ENCODE peak calls at places on chromosomes 12 and 14, in eight cellular contexts. S is IMR-90, D is brain microvascular endothelial cell, R is AG04449, Z is Peyer's patch, Y is fibroblast of lung, L is left lung, O is fibroblast of mammary gland. J is an unnamed sample.

GRCh38 chr12:94379479-94380113 is 80.1 kb downstream of the CEP83 start:
- DNase-seq in D (no peak), O (no peak), Z (no peak), S (peak), L (no peak), Y (peak), R (no peak), J (no peak)

GRCh38 chr12:38745601-38746000 is 159.8 kb downstream of the CPNE8 start:
- DNase-seq in R (no peak), Z (no peak), L (no peak), O (no peak), D (no peak), Y (no peak), S (no peak), J (no peak)

GRCh38 chr14:52950410-52950897 is 396 bp downstream of the FERMT2 start:
- DNase-seq in Y (no peak), R (no peak), D (peak), S (peak), L (peak), Z (peak), O (peak), J (no peak)

GRCh38 chr14:73364559-73364958 is 93.8 kb downstream of the NUMB start:
- DNase-seq in Z (no peak), L (no peak), S (no peak), O (no peak), D (no peak), R (no peak), Y (no peak), J (no peak)

GRCh38 chr12:3218150-3218845 is 141.1 kb downstream of the TSPAN9 start:
- DNase-seq in Z (no peak), O (peak), L (peak), S (peak), Y (peak), R (no peak), D (peak), J (peak)

GRCh38 chr14:75279153-75279738 is 618 bp downstream of the FOS start:
- DNase-seq in D (peak), L (peak), S (peak), R (no peak), Y (peak), Z (peak), O (peak), J (no peak)

GRCh38 chr12:94175763-94176660 is 27.6 kb downstream of the PLXNC1 start:
- DNase-seq in O (peak), D (no peak), L (no peak), R (no peak), Z (no peak), S (peak), Y (peak), J (no peak)

GRCh38 chr12:52156757-52157565 is 34.9 kb downstream of the KRT80 start:
- DNase-seq in S (peak), D (no peak), R (no peak), O (peak), Y (no peak), Z (peak), L (peak), J (no peak)

GRCh38 chr14:33406766-33407165 is 468.1 kb downstream of the NPAS3 start:
- DNase-seq in D (no peak), O (no peak), S (no peak), Z (no peak), R (no peak), Y (no peak), L (no peak), J (no peak)

GRCh38 chr12:127966331-127966730 is 300.6 kb upstream of the TMEM132C start:
- DNase-seq in O (no peak), L (no peak), S (no peak), D (no peak), Z (no peak), Y (no peak), R (no peak), J (no peak)

GRCh38 chr12:92486443-92487137 is 216.2 kb upstream of the PLEKHG7 start:
- DNase-seq in D (no peak), L (no peak), R (no peak), S (peak), Y (no peak), Z (no peak), O (no peak), J (no peak)

GRCh38 chr12:77108707-77109106 is 43.3 kb upstream of the E2F7 start:
- DNase-seq in D (no peak), Y (no peak), R (no peak), Z (no peak), L (no peak), O (no peak), S (no peak), J (no peak)

GRCh38 chr12:98532687-98533304 is 17.4 kb downstream of the TMPO start:
- DNase-seq in D (peak), Y (peak), S (peak), Z (no peak), L (no peak), R (no peak), O (peak), J (no peak)

GRCh38 chr12:1809606-1810140 is 10.7 kb upstream of the LRTM2 start:
- DNase-seq in Z (no peak), D (no peak), O (no peak), L (peak), Y (no peak), S (no peak), R (no peak), J (no peak)

GRCh38 chr12:20527396-20528154 is 159.2 kb downstream of the PDE3A start:
- DNase-seq in L (no peak), O (peak), Y (peak), S (peak), D (peak), Z (no peak), R (no peak), J (no peak)

GRCh38 chr12:55698965-55699364 is 8.7 kb downstream of the ITGA7 start:
- DNase-seq in Y (no peak), S (no peak), O (no peak), R (no peak), L (no peak), D (no peak), Z (no peak), J (no peak)

GRCh38 chr12:25690996-25691864 is 138.1 kb upstream of the LMNTD1 start:
- DNase-seq in O (no peak), D (no peak), L (no peak), Z (no peak), Y (no peak), S (no peak), R (no peak), J (no peak)

GRCh38 chr12:132570635-132571034 is 39.7 kb downstream of the LRCOL1 start:
- DNase-seq in O (no peak), S (no peak), D (no peak), R (no peak), L (no peak), Y (no peak), Z (no peak), J (no peak)

GRCh38 chr12:50079771-50080170 is 5.4 kb upstream of the SMARCD1 start:
- DNase-seq in R (no peak), Z (no peak), O (no peak), D (no peak), S (no peak), L (no peak), Y (no peak), J (no peak)

GRCh38 chr12:56315256-56315625 is 547 bp downstream of the CNPY2 start:
- DNase-seq in D (peak), O (no peak), Z (peak), S (no peak), L (no peak), R (no peak), Y (peak), J (no peak)

GRCh38 chr12:31947971-31948370 is 11.2 kb upstream of the RESF1 start:
- DNase-seq in R (no peak), O (no peak), L (no peak), S (no peak), D (peak), Y (no peak), Z (no peak), J (no peak)

GRCh38 chr12:124767075-124767821 is 96.4 kb downstream of the SCARB1 start:
- DNase-seq in D (peak), S (peak), O (peak), L (peak), Z (peak), Y (peak), R (no peak), J (no peak)

GRCh38 chr12:121986494-121987245 is 35.0 kb upstream of the BCL7A start:
- DNase-seq in R (no peak), O (no peak), S (no peak), Y (no peak), Z (no peak), D (no peak), L (no peak), J (no peak)

GRCh38 chr12:98399532-98399931 is 115.9 kb upstream of the TMPO start:
- DNase-seq in O (peak), L (no peak), S (peak), Z (no peak), R (no peak), D (peak), Y (peak), J (no peak)

GRCh38 chr14:65631040-65631439 is 218.5 kb downstream of the FUT8 start:
- DNase-seq in S (no peak), D (no peak), Y (no peak), R (no peak), Z (no peak), O (no peak), L (no peak), J (no peak)

GRCh38 chr12:103456006-103456405 is 39.8 kb downstream of the C12orf42 start:
- DNase-seq in D (no peak), S (no peak), R (no peak), L (no peak), Y (no peak), O (no peak), Z (no peak), J (no peak)

GRCh38 chr14:72443991-72444431 is 449.9 kb downstream of the DPF3 start:
- DNase-seq in L (no peak), D (no peak), R (no peak), Z (no peak), S (no peak), O (no peak), Y (peak), J (no peak)

GRCh38 chr12:122243965-122244364 is 18.1 kb upstream of the DIABLO start:
- DNase-seq in S (no peak), Y (no peak), Z (no peak), L (no peak), R (no peak), D (no peak), O (no peak), J (no peak)

GRCh38 chr12:116933101-116933500 is 22.4 kb downstream of the FBXW8 start:
- DNase-seq in Y (peak), D (no peak), Z (no peak), L (no peak), R (no peak), O (no peak), S (peak), J (no peak)

GRCh38 chr14:23345987-23346692 is 6.5 kb downstream of the SLC22A17 start:
- DNase-seq in O (no peak), Y (no peak), D (no peak), R (no peak), Z (no peak), S (no peak), L (no peak), J (no peak)

GRCh38 chr14:22839159-22839779 is 2.9 kb downstream of the MMP14 start:
- DNase-seq in L (no peak), R (no peak), S (peak), O (peak), Y (no peak), Z (peak), D (no peak), J (no peak)

GRCh38 chr14:55514819-55515470 is 65.1 kb upstream of the KTN1 start:
- DNase-seq in R (peak), Z (no peak), L (no peak), O (peak), D (peak), S (peak), Y (peak), J (peak)

GRCh38 chr14:91968280-91968679 is 20.8 kb upstream of the FBLN5 start:
- DNase-seq in O (no peak), Z (no peak), Y (no peak), L (no peak), D (no peak), S (no peak), R (no peak), J (no peak)
- TF ChIP-seq CTCF in O (no peak), Z (no peak), Y (no peak), L (no peak), D (no peak), S (no peak), R (no peak), J (no peak)

DNA sequence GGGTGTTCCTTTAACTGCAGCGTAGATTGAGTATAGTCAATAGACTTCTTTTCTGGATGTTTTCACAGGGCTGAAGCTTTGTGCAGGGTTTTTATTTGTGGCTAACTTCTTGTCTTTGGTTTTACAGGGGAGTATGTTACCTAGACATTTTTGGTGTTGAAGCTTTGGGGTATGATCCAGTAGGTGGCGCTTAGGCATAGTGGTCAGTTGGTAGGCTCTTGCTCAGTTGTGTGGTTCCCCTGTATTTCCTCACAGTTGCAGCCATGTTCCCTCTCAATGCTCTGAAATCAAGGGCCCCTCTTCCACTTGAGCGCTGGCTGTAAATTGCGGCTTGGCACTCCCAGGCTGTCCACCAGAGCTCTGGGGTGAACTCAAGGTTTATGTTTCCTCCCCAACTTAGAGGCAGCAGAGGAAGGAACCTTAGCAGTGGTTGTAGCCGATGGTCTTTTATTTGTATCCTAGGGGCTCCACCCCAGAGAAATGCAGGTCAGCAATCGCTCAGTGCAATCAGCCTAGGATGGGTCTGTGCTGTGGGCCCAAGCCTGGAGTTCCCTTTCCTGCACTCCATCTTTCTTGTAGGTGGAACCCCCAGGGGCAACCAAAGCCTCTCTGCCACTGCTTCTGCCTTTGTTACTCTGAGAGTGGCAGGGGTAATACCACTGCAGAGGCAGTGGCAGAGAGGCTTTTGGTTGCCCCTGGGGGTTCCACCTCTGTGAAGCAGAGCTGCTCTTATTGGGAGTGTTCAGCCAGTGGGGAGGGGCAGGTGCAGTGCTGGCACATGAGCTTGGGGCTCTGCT is 55.1 kb downstream of the CMAS start:
- DNase-seq in Z (no peak), Y (peak), L (no peak), S (peak), R (peak), O (peak), D (peak), J (no peak)
- TF ChIP-seq CTCF in Z (no peak), Y (peak), L (peak), S (peak), R (peak), O (peak), D (peak), J (peak)

GRCh38 chr14:104292084-104292970 is 153.9 kb downstream of the KIF26A start:
- DNase-seq in Y (no peak), R (no peak), Z (peak), L (peak), D (no peak), S (no peak), O (no peak), J (no peak)

GRCh38 chr14:104294983-104295680 is 156.7 kb downstream of the KIF26A start:
- DNase-seq in L (peak), Y (no peak), S (no peak), Z (peak), R (no peak), O (no peak), D (no peak), J (no peak)

GRCh38 chr14:104294628-104294982 is 156.2 kb downstream of the KIF26A start:
- DNase-seq in S (no peak), D (no peak), L (peak), Y (no peak), R (no peak), Z (peak), O (no peak), J (no peak)

GRCh38 chr14:104293231-104293841 is 154.9 kb downstream of the KIF26A start:
- DNase-seq in S (no peak), D (no peak), O (no peak), Y (no peak), Z (peak), R (no peak), L (peak), J (no peak)

DNA sequence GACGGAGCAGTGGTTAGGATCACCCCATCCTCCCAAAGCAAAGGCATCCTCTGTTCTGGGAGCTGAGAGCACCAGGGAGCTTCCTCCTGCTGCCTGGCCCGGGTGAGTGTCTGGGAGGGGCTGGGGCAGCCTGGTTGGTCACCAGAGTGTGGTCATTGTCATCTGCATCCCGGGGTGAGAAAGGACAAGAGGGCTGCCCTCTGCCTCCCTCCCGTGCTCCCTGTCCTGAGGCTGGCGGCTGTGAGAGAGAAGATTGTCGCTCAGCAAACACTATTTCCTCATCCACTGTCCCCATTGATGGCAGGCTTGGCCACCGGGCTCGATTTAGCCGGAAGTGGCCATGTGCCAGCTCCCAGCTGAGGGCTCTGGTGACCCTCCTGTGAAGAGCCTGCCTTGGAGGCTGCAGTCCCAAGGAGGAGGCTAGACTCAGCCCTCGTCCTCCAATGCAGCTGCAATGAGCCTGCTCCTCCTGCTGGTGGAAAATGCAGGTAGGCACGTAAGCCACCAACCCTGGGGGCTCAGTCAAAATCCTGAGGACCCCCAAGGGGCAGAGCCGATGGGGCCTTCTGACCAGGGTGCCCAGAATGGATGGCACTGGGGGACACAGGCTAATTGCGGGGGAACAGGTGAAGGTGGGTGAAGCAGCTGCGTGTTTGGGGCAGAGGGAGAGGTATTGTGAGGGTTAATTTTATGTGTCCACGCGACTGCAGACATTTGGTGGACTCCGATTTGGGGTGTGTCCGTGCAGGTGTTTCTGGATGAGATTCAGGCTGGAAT is 155.7 kb downstream of the KIF26A start:
- DNase-seq in O (no peak), D (no peak), L (peak), R (no peak), S (no peak), Z (peak), Y (no peak), J (no peak)
- TF ChIP-seq CTCF in O (no peak), D (no peak), L (no peak), R (no peak), S (no peak), Z (no peak), Y (no peak), J (no peak)

GRCh38 chr12:74849801-74850200 is 312.2 kb downstream of the ATXN7L3B start:
- DNase-seq in O (peak), L (no peak), Z (no peak), S (no peak), D (no peak), Y (no peak), R (no peak), J (no peak)
- TF ChIP-seq CTCF in O (no peak), L (no peak), Z (no peak), S (peak), D (no peak), Y (no peak), R (no peak), J (no peak)

GRCh38 chr14:78227466-78228077 is 57.4 kb downstream of the NRXN3 start:
- DNase-seq in L (no peak), S (no peak), D (no peak), R (no peak), Y (no peak), O (peak), Z (no peak), J (no peak)
- TF ChIP-seq CTCF in L (no peak), S (no peak), D (no peak), R (no peak), Y (no peak), O (peak), Z (no peak), J (no peak)

DNA sequence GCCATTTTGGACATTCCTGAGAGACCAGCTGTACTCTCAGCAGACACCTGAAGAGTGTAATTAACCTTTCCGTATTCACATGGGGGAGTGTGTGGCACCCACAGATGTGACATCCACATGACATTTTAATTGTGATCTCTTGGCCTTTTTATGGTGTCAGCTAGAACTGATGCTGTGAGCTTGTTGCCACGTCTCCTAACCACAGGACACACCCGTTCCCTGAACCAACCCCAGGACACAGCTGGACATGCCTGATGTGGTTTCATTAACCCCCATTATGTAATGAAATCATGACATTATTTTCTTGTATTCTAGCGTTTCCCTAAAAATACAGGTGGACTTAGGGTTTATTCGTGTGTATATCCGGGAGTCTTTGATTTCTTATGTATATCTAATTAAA is 1036.1 kb downstream of the TMEM121 start:
- DNase-seq in L (no peak), O (no peak), Z (no peak), Y (no peak), D (no peak), S (no peak), R (no peak), J (no peak)
- TF ChIP-seq CTCF in L (no peak), O (no peak), Z (no peak), Y (no peak), D (no peak), S (no peak), R (no peak), J (no peak)

GRCh38 chr12:14572401-14572800 is 4.7 kb upstream of the PLBD1 start:
- DNase-seq in D (no peak), Z (no peak), Y (no peak), O (no peak), R (no peak), L (no peak), S (no peak), J (no peak)
- TF ChIP-seq CTCF in D (no peak), Z (no peak), Y (no peak), O (no peak), R (no peak), L (no peak), S (no peak), J (no peak)